ENCODE peak calls at places on chromosomes 3 and 15, in ten cellular contexts. U is ovary; X is Calu3; Q is nephron progenitor cell; Y is tibial nerve; S is neural crest cell; T is progenitor cell of endocrine pancreas; K is CD8-positive, alpha-beta T cell; B is RWPE1; F is H1. R is an unnamed sample.

GRCh38 chr15:66102563-66103292 is 150.8 kb downstream of the MEGF11 start:
- DNase-seq in T (no peak), F (no peak), Y (no peak), S (no peak), U (no peak), Q (no peak), X (no peak), K (no peak), B (no peak), R (no peak)

GRCh38 chr3:42262525-42262924 is 3.5 kb downstream of the CCK start:
- DNase-seq in U (no peak), Y (no peak), K (no peak), B (peak), Q (no peak), X (no peak), F (no peak), S (no peak), T (no peak), R (no peak)

GRCh38 chr3:154718716-154719115 is 288.7 kb upstream of the GPR149 start:
- DNase-seq in T (no peak), F (no peak), Q (no peak), X (no peak), S (no peak), U (no peak), K (no peak), Y (no peak), B (no peak), R (no peak)

GRCh38 chr3:69305011-69305410 is 80.9 kb downstream of the FRMD4B start:
- DNase-seq in T (no peak), Q (no peak), U (no peak), K (no peak), F (no peak), Y (no peak), B (peak), X (no peak), S (no peak), R (no peak)

GRCh38 chr15:89129123-89129815 is 41.0 kb downstream of the ABHD2 start:
- DNase-seq in F (peak), B (no peak), T (no peak), S (peak), K (peak), U (peak), Q (peak), X (peak), Y (no peak), R (no peak)

GRCh38 chr15:39287322-39288195 is 293.3 kb upstream of the THBS1 start:
- DNase-seq in F (no peak), K (no peak), U (no peak), T (no peak), B (peak), Y (no peak), S (no peak), X (no peak), Q (no peak), R (no peak)

GRCh38 chr3:34111361-34111760 is 312.9 kb downstream of the PDCD6IP start:
- DNase-seq in B (no peak), U (no peak), X (no peak), T (no peak), Q (no peak), S (no peak), K (no peak), F (no peak), Y (no peak), R (no peak)

GRCh38 chr3:19931767-19932188 is 2.2 kb downstream of the EFHB start:
- DNase-seq in X (no peak), T (no peak), U (no peak), Q (no peak), B (no peak), K (no peak), F (no peak), S (no peak), Y (no peak), R (no peak)

GRCh38 chr3:89098964-89099585 is 8.3 kb upstream of the EPHA3 start:
- DNase-seq in X (peak), U (no peak), Q (peak), F (no peak), T (peak), S (peak), K (peak), Y (no peak), B (peak), R (no peak)

GRCh38 chr15:91852741-91853500 is 587 bp upstream of the SLCO3A1 start:
- DNase-seq in Q (peak), F (no peak), U (peak), X (peak), K (peak), T (peak), Y (peak), S (peak), B (peak), R (peak)
- TF ChIP-seq CTCF in Q (peak), F (peak), U (peak), X (peak), K (peak), T (peak), Y (peak), S (peak), B (peak), R (peak)

GRCh38 chr15:55198706-55199105 is 2.0 kb upstream of the RSL24D1 start:
- DNase-seq in K (no peak), Y (no peak), B (no peak), Q (no peak), T (no peak), U (no peak), F (no peak), X (no peak), S (no peak), R (no peak)

GRCh38 chr15:55197719-55198118 is 978 bp upstream of the RSL24D1 start:
- DNase-seq in K (no peak), B (no peak), U (no peak), T (no peak), Y (no peak), Q (no peak), X (no peak), S (no peak), F (no peak), R (no peak)

GRCh38 chr15:55196011-55196410 is 730 bp downstream of the RSL24D1 start:
- DNase-seq in B (no peak), T (no peak), F (no peak), K (no peak), S (no peak), U (no peak), Y (no peak), X (no peak), Q (no peak), R (no peak)

GRCh38 chr15:55196458-55197361 is at the start of gene RSL24D1:
- DNase-seq in F (peak), Q (peak), S (peak), X (peak), Y (peak), T (peak), K (peak), B (peak), U (peak), R (peak)

DNA sequence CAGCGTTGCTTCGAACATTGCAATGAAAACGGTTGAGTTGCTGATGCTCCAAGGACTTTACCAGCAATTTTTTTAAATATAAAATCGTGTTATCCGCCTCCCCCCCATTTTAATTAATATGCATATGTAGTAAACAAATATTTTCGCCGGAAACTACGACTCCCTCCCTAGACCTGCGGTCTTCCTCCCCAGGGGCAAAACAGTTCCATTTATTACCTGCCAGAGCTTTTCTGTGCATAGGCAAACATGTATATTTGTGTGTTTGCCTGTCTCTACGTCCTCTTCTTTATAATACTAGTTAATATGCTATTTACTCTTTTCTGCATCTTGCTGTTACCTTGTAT is 593 bp upstream of the RSL24D1 start:
- DNase-seq in U (no peak), Y (no peak), X (no peak), B (no peak), K (no peak), F (no peak), T (no peak), S (no peak), Q (no peak), R (no peak)
- TF ChIP-seq CTCF in U (no peak), Y (no peak), X (no peak), B (no peak), K (no peak), F (no peak), T (no peak), S (no peak), Q (no peak), R (no peak)

DNA sequence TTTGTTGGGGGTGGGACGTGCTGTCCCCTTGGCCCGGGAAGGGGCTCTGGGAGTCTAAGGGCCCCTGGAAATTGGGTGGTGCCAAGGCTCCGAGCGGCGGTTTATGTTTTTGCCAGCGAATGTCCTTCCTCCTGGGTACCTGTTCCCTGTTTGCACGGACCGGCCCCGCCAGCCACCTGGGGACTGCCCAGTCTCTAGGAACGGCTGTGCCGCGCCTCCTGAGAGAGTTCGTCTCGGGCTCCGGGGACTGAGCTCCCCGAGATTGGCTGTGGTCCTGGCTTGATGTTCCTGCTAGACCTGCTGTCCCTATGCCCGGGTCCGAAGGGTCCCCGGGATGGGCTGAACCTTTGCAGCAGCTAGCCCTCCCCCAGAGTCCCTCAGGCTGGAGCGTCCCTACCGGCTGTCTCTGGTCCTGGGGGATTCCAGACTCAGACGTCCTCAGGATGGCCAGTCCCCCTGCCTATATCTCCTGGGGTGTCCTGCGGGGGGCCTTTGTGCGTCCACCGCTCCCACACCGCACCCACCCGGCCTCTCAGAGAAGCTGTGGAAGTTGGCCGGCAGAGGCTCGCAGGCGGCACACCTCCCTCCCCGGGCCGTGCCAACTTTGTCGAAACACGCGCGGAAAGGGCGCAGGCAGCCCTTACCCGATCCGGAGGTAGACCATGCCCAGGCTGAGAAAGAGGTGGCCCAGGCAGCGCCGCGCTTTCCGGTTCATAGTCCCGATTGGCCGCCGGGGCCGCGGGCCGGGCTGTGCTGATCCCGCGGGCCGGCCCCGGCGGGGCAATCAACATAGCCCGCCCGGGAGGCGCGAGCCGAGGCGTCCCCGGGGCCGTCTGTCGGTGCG is 547 bp downstream of the WNT7A start:
- DNase-seq in Y (no peak), U (no peak), S (no peak), K (peak), Q (peak), B (peak), F (no peak), T (no peak), X (peak), R (peak)
- TF ChIP-seq CTCF in Y (no peak), U (no peak), S (no peak), K (no peak), Q (no peak), B (no peak), F (peak), T (no peak), X (no peak), R (no peak)

DNA sequence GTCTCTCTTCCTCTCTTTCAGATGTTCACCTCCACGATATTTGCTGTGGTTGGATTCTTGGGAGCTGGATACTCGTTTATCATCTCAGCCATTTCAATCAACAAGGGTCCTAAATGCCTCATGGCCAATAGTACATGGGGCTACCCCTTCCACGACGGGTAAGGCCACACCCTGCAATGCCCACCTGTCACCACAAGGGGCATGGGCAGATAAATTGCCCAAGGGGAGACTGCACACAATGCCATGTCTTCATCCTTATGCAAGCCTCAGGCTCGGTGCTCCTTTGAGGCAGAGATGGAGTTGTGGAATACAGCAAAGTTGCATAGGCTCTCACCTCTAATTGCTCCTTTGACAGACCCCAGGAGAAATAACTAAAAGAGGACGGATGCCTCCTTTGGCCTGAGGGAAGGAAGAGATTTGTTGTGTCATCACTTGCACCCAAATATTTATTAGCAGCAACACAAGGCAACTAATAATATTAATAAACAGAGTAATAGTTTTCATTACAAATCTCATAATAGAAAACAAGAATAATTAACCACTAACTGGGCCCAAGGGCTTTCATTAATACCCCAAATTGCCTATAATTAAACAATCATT is 13.2 kb downstream of the TM4SF4 start:
- DNase-seq in Y (no peak), K (peak), T (peak), Q (peak), U (no peak), S (peak), X (peak), F (no peak), B (no peak), R (no peak)
- TF ChIP-seq CTCF in Y (no peak), K (peak), T (peak), Q (peak), U (no peak), S (peak), X (peak), F (peak), B (peak), R (peak)

DNA sequence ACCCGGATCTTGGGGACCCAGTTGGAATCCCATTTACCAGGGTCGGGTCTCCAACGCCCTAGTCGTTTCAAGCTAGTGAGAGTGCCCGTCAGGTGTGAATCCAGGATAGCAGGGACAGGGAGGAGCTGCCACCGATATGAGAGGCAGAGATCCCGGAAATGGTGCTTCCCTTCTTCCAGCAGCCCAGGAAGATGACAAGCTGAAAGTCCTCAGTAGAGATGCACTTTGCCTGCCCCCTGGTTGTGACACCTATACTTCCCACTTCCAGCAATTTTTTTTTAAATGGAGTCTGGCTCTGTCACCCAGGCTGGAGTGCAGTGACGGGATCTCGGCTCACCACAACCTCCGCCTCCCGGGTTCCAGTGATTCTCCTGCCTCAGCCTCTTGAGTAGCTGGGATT is 503.0 kb downstream of the NTRK3 start:
- DNase-seq in Q (no peak), B (no peak), K (no peak), T (no peak), Y (no peak), F (no peak), S (no peak), U (no peak), X (no peak), R (no peak)
- TF ChIP-seq CTCF in Q (no peak), B (no peak), K (no peak), T (no peak), Y (no peak), F (no peak), S (no peak), U (no peak), X (no peak), R (no peak)

DNA sequence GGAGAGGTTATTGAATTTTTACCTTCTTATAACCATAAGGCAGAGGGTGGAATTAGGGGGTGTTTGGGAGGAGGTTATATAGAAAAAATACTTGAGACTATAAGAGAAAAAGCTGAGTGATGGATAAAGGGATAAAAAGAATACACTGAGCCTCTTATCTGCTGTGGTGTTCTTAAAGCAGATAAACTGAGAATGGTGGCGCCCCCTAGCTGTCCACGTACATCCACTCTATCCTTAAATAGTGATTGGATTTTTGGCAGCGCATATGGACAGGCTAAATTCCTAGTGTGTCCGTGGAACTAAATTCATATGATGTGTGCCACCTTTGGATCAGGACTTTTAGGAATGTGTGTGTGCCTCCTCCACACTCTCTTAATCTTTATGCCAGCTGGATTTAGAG is 121.1 kb downstream of the OXSM start:
- DNase-seq in Q (peak), K (peak), U (no peak), X (peak), F (no peak), B (no peak), T (no peak), Y (no peak), S (peak), R (no peak)
- TF ChIP-seq CTCF in Q (peak), K (peak), U (no peak), X (peak), F (no peak), B (no peak), T (no peak), Y (peak), S (peak), R (peak)

GRCh38 chr3:36124118-36124796 is 256.0 kb upstream of the STAC start:
- DNase-seq in S (peak), T (peak), X (peak), F (peak), Q (peak), Y (no peak), K (no peak), B (peak), U (no peak), R (no peak)
- TF ChIP-seq CTCF in S (peak), T (peak), X (peak), F (peak), Q (peak), Y (no peak), K (no peak), B (no peak), U (no peak), R (no peak)

DNA sequence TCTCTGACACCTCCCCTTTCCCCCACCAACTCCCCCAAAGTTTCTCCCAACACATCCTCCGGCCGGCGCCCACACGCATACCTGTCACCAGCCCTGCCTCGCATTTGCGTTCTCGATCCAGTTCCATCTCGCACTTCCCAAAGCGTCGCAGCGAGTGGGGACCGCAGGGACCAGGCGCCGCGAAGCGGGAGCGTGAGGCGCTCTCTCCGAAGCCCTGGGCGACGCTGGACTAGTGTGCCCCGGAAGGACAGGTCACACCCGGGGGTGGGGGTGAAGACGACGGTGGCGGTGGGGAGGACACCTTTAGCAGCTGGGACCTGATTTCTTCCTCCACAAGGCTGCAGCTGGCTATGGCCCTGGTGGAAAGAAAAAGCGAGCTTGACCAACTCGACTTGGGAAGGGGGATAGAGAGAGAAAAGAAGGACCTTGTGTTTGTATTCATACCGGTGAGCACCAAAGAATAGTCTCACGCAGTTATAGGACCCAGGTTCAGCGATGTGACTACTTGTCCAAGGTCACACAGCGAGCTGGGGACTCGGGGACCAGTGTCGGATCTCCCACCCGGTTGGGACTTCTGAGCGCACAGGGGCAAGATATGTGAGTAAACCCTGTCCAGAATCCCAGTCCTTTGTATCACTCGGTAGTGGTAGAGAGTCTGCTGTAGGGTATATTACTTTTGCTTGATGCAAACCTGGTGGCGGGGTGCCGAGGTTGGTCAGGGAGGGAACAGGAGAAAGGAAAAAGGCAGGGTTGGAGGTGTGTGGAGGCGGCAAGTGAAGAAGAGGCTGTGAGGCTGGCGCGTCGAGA is 608 bp upstream of the GHSR start:
- DNase-seq in T (no peak), X (no peak), U (no peak), B (no peak), F (no peak), Y (no peak), S (no peak), Q (peak), K (no peak), R (no peak)
- TF ChIP-seq CTCF in T (no peak), X (no peak), U (no peak), B (no peak), F (no peak), Y (no peak), S (no peak), Q (no peak), K (no peak), R (no peak)

GRCh38 chr3:56800373-56801150 is 1.2 kb downstream of the ARHGEF3 start:
- DNase-seq in U (no peak), Q (no peak), S (no peak), F (no peak), Y (no peak), X (no peak), K (peak), T (no peak), B (peak), R (no peak)

GRCh38 chr3:56801597-56802410 is at the start of gene ARHGEF3:
- DNase-seq in X (peak), K (peak), U (peak), T (peak), S (peak), B (peak), F (peak), Y (peak), Q (peak), R (peak)

GRCh38 chr3:56801151-56801596 is 575 bp downstream of the ARHGEF3 start:
- DNase-seq in Y (no peak), Q (no peak), T (no peak), B (no peak), F (no peak), X (no peak), S (peak), K (peak), U (peak), R (no peak)

GRCh38 chr3:56796996-56797395 is 4.8 kb downstream of the ARHGEF3 start:
- DNase-seq in F (no peak), B (no peak), Y (no peak), S (no peak), K (no peak), X (no peak), Q (no peak), T (no peak), U (no peak), R (no peak)

GRCh38 chr3:56799251-56799882 is 2.4 kb downstream of the ARHGEF3 start:
- DNase-seq in K (no peak), B (peak), F (no peak), U (no peak), Y (no peak), S (no peak), X (no peak), Q (no peak), T (no peak), R (no peak)
- TF ChIP-seq CTCF in K (peak), B (peak), F (no peak), U (peak), Y (peak), S (peak), X (peak), Q (peak), T (peak), R (peak)

R was measured in mesothelial cell of epicardium.